ENCODE peak calls at places on chromosomes 1 and 21, in four cellular contexts. I is GM23338, K is GM12878, Q is HepG2. G is an unnamed sample. For H3K79me2, the result is how much of the 10 kb centered on the place peaks cover.

GRCh38 chr21:27813750-27814149 is 846.9 kb upstream of the ADAMTS5 start:
- DNase-seq in I (peak), K (no peak), Q (no peak), G (no peak)

GRCh38 chr1:116886532-116886931 is 23.2 kb upstream of the PTGFRN start:
- DNase-seq in I (no peak), K (no peak), Q (no peak), G (no peak)

GRCh38 chr1:86154581-86155060 is 2.0 kb downstream of the COL24A1 start:
- DNase-seq in I (peak), K (no peak), Q (no peak), G (no peak)

GRCh38 chr1:33326690-33327300 is 5.9 kb upstream of the A3GALT2 start:
- DNase-seq in I (no peak), K (no peak), Q (no peak), G (no peak)

GRCh38 chr1:44361478-44361877 is 6.4 kb upstream of the ERI3 start:
- DNase-seq in I (peak), K (no peak), Q (no peak), G (peak)

GRCh38 chr21:29979043-29979442 is 39.2 kb upstream of the GRIK1 start:
- DNase-seq in I (no peak), K (no peak), Q (no peak), G (no peak)

GRCh38 chr1:150874455-150875196 is 1.8 kb downstream of the ARNT start:
- DNase-seq in I (no peak), K (no peak), Q (no peak), G (peak)

GRCh38 chr1:244220410-244220809 is 169.3 kb downstream of the ZBTB18 start:
- DNase-seq in I (no peak), K (no peak), Q (no peak), G (no peak)

GRCh38 chr21:43758811-43759210 is 17.3 kb downstream of the CSTB start:
- DNase-seq in I (no peak), K (no peak), Q (no peak), G (no peak)

GRCh38 chr21:43763901-43764523 is 12.1 kb downstream of the CSTB start:
- DNase-seq in I (no peak), K (no peak), Q (no peak), G (no peak)

GRCh38 chr1:18908911-18909771 is 6.8 kb upstream of the ALDH4A1 start:
- DNase-seq in I (no peak), K (no peak), Q (no peak), G (peak)

GRCh38 chr1:161008857-161009554 is 11.9 kb downstream of the F11R start:
- DNase-seq in I (no peak), K (no peak), Q (peak), G (no peak)

GRCh38 chr21:44955141-44955802 is 15.4 kb downstream of the SLX9 start:
- DNase-seq in I (no peak), K (no peak), Q (no peak), G (no peak)

GRCh38 chr1:113745425-113745824 is 13.9 kb downstream of the PHTF1 start:
- DNase-seq in I (peak), K (no peak), Q (peak), G (no peak)

GRCh38 chr21:34313116-34313515 is 50.7 kb upstream of the KCNE2 start:
- DNase-seq in I (no peak), K (no peak), Q (no peak), G (no peak)

GRCh38 chr21:45984584-45985095 is 3.1 kb downstream of the COL6A1 start:
- DNase-seq in I (no peak), K (no peak), Q (no peak), G (no peak)

GRCh38 chr1:158286966-158287365 is 2.8 kb upstream of the CD1C start:
- DNase-seq in I (no peak), K (peak), Q (no peak), G (no peak)

GRCh38 chr1:154614887-154615286 is 6.9 kb upstream of the ADAR start:
- DNase-seq in I (peak), K (no peak), Q (no peak), G (no peak)

GRCh38 chr1:178725603-178726517 is 816 bp downstream of the RALGPS2 start:
- DNase-seq in I (peak), K (peak), Q (peak), G (peak)

GRCh38 chr1:231415018-231415583 is 7.0 kb downstream of the EGLN1 start:
- DNase-seq in I (no peak), K (no peak), Q (no peak), G (no peak)

GRCh38 chr1:159163609-159164008 is 7.8 kb upstream of the CADM3 start:
- DNase-seq in I (peak), K (no peak), Q (no peak), G (no peak)

GRCh38 chr1:39269791-39270342 is 65.4 kb downstream of the MACF1 start:
- DNase-seq in I (no peak), K (peak), Q (peak), G (no peak)

GRCh38 chr21:20040768-20041167 is 957.4 kb upstream of the NCAM2 start:
- DNase-seq in I (peak), K (no peak), Q (no peak), G (no peak)

GRCh38 chr1:202161151-202162048 is 998 bp upstream of the PTPN7 start:
- DNase-seq in I (no peak), K (no peak), Q (no peak), G (peak)

GRCh38 chr1:200838676-200839445 is 33.9 kb upstream of the GPR25 start:
- DNase-seq in I (no peak), K (no peak), Q (no peak), G (no peak)

GRCh38 chr1:47013239-47013638 is 10.2 kb upstream of the CYP4X1 start:
- DNase-seq in I (no peak), K (no peak), Q (no peak), G (no peak)

GRCh38 chr1:185284106-185284505 is 32.9 kb downstream of the IVNS1ABP start:
- DNase-seq in I (no peak), K (no peak), Q (no peak), G (no peak)

GRCh38 chr1:234656981-234657651 is 47.1 kb upstream of the IRF2BP2 start:
- DNase-seq in I (no peak), K (no peak), Q (peak), G (peak)

GRCh38 chr1:235023197-235024044 is 105.2 kb downstream of the TOMM20 start:
- DNase-seq in I (peak), K (peak), Q (no peak), G (no peak)

GRCh38 chr1:107480548-107480947 is 339.7 kb downstream of the NTNG1 start:
- DNase-seq in I (no peak), K (no peak), Q (no peak), G (no peak)

GRCh38 chr1:9345922-9346321 is 53.2 kb downstream of the SPSB1 start:
- DNase-seq in I (no peak), K (no peak), Q (peak), G (no peak)

GRCh38 chr21:29193907-29194306 is 63.5 kb downstream of the MAP3K7CL start:
- DNase-seq in I (no peak), K (no peak), Q (peak), G (no peak)

GRCh38 chr1:156528875-156529425 is 28.4 kb upstream of the MEF2D start:
- DNase-seq in I (no peak), K (no peak), Q (no peak), G (no peak)

GRCh38 chr1:12593621-12594066 is 24.4 kb downstream of the DHRS3 start:
- DNase-seq in I (no peak), K (no peak), Q (no peak), G (no peak)

GRCh38 chr1:185426761-185427698 is 110.0 kb upstream of the IVNS1ABP start:
- DNase-seq in I (peak), K (no peak), Q (no peak), G (no peak)

GRCh38 chr1:67264899-67265298 is 42.8 kb upstream of the IL12RB2 start:
- DNase-seq in I (no peak), K (no peak), Q (no peak), G (no peak)

DNA sequence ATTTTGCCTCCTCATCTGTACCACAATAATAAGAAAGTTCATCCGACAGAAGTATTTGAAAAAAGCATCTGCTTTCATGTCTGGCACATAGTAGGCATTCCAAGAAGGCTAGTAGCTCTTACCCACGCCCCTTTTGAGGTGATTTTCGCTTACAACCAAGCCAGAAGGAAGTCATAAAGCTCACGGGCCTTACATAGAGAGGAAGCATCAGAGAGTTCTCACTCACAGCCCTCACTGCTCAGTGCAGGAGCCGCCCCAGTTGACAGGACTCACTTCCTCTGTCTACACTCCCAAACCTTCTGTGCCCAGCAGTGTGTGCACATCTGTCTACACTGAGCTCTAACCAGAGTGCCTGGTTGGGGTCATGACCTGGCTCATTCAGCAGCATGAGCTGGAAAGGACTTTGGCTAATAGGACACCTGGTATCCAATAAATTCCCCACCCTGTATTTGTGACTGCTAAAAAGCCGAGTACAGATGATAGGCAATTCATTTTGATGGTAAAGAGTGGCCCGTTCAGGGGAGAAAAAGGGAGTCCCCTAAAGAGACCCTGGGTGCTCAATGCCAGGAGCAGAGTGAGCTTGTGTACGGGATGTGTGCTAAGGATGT is 36.8 kb upstream of the DUSP10 start:
- DNase-seq in I (no peak), K (peak), Q (no peak), G (no peak)
- TF ChIP-seq JUNB in I (no peak), K (no peak), Q (no peak), G (no peak)

DNA sequence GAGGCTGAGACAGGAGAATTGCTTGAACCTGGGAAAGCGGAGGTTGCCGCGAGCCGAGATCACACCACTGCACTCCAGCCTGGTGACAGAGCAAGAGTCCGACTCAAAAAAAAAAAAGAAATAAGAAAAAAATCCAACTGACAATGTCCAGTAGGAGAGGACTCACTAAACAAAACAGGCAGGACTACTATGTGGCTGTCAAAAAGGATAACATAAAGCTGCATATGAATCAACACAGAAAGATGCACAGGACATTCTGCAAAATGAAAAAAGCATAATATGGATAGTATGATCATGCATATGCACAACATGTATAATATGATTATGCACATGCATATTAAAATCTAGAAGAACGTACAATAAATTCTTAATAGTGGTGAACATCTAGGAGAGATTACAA is 80.7 kb downstream of the JAK1 start:
- DNase-seq in I (no peak), K (no peak), Q (no peak), G (no peak)
- H3K79me2 ChIP-seq in I (under half), K (under half), Q (under half), G (under half)

DNA sequence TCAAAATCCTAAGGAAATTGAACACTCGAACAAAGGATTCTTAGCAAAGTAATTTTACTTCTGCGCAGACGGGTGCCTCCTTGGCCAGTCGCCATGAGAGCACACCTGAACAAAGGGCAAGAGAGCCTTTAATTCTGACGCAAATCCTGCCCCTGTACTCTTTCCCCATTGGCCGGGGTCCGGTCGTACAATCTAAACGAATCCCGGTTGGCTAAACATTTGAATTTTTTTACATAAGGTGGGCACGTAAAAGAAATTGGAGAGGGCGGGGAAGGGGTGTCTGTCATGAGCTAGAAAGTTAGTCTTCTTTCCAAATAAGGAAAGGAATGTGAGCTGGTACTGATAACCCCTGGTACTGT is 8.2 kb upstream of the IL22RA1 start:
- DNase-seq in I (peak), K (no peak), Q (peak), G (no peak)
- TF ChIP-seq JUNB in I (no peak), K (no peak), Q (no peak), G (no peak)

DNA sequence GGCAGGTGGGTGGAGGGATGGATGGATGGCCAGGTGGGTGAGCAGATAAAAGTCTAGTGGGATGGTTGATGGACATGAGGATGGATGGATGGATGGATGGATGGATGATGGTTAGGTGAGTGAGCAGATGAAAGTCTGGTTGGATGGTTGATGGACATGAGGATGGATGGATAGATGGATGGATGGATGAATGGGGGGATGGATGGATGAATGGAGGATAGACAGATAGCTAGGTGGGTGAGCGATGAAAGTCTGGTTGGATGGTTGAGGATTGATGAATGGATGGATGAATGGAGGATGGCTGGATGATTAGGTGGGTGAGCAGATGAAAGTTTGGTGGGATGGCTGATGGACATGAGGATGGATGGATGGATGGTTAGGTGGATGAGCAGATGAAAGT is 9.0 kb upstream of the ARHGEF19 start:
- DNase-seq in I (no peak), K (no peak), Q (no peak), G (no peak)
- H3K79me2 ChIP-seq in I (under half), K (under half), Q (under half), G (under half)